ENCODE peak calls at places on chromosome X, in five cellular contexts. T is HS-27A, L is small intestine, W is AG04449, J is NCI-H1092 treated with DMSO at 0.1 percent for 48 hours. G is an unnamed sample.

GRCh38 chrX:41561045-41561444 is 113.9 kb downstream of the NYX start:
- DNase-seq in T (no peak), L (peak), W (peak), J (no peak), G (peak)

GRCh38 chrX:120015145-120016067 is 62.1 kb downstream of the RHOXF2B start:
- DNase-seq in T (no peak), L (no peak), W (no peak), J (peak), G (no peak)

GRCh38 chrX:111837226-111837625 is 38.8 kb upstream of the TRPC5OS start:
- DNase-seq in T (no peak), L (no peak), W (no peak), J (peak), G (no peak)

GRCh38 chrX:64977830-64978229 is 1.6 kb upstream of the ZC4H2 start:
- DNase-seq in T (no peak), L (no peak), W (no peak), J (no peak), G (no peak)

GRCh38 chrX:21656587-21657317 is 1.4 kb downstream of the KLHL34 start:
- DNase-seq in T (no peak), L (no peak), W (no peak), J (no peak), G (no peak)

GRCh38 chrX:47501226-47502071 is 18.4 kb upstream of the ZNF41 start:
- DNase-seq in T (no peak), L (no peak), W (no peak), J (no peak), G (no peak)

GRCh38 chrX:103552236-103552635 is 32.9 kb upstream of the RAB40A start:
- DNase-seq in T (no peak), L (peak), W (no peak), J (no peak), G (no peak)

GRCh38 chrX:15574017-15574416 is 26.7 kb downstream of the ACE2 start:
- DNase-seq in T (no peak), L (no peak), W (no peak), J (no peak), G (no peak)

GRCh38 chrX:1609311-1609710 is 5.5 kb upstream of the ASMT start:
- DNase-seq in T (no peak), L (no peak), W (no peak), J (no peak), G (no peak)

GRCh38 chrX:66162331-66162822 is 1.7 kb upstream of the HEPH start:
- DNase-seq in T (no peak), L (peak), W (no peak), J (no peak), G (no peak)

GRCh38 chrX:101602077-101602476 is 15.7 kb downstream of the ARMCX6 start:
- DNase-seq in T (no peak), L (no peak), W (no peak), J (no peak), G (no peak)